ENCODE peak calls at places on chromosomes 7 and 10, in six cellular contexts. J is left ventricle myocardium inferior, Q is esophagus muscularis mucosa, K is gastrocnemius medialis, E is psoas muscle, R is mammary epithelial cell. B is an unnamed sample.

GRCh38 chr7:3028071-3028766 is 15.4 kb downstream of the CARD11 start:
- DNase-seq in J (no peak), Q (no peak), K (peak), E (peak), R (peak), B (peak)

GRCh38 chr10:10914129-10914528 is 103.5 kb upstream of the CELF2 start:
- DNase-seq in J (no peak), Q (no peak), K (peak), E (no peak), R (no peak), B (no peak)

GRCh38 chr10:70121281-70121949 is 11.2 kb downstream of the AIFM2 start:
- DNase-seq in J (no peak), Q (no peak), K (no peak), E (no peak), R (no peak), B (no peak)

GRCh38 chr7:11345621-11346020 is 371.9 kb downstream of the PHF14 start:
- DNase-seq in J (no peak), Q (no peak), K (no peak), E (no peak), R (no peak), B (no peak)

GRCh38 chr10:44959243-44960097 is at the start of gene RASSF4:
- DNase-seq in J (peak), Q (peak), K (peak), E (peak), R (peak), B (peak)

GRCh38 chr10:122163182-122164027 is 107.7 kb upstream of the BTBD16 start:
- DNase-seq in J (no peak), Q (no peak), K (no peak), E (no peak), R (no peak), B (no peak)

GRCh38 chr10:108052981-108053380 is 888.5 kb upstream of the SORCS1 start:
- DNase-seq in J (no peak), Q (no peak), K (no peak), E (no peak), R (peak), B (no peak)

GRCh38 chr10:42921951-42922350 is 139.4 kb downstream of the BMS1 start:
- DNase-seq in J (no peak), Q (no peak), K (no peak), E (no peak), R (no peak), B (no peak)

GRCh38 chr10:2232479-2232878 is 495.2 kb upstream of the ADARB2 start:
- DNase-seq in J (no peak), Q (no peak), K (no peak), E (no peak), R (no peak), B (no peak)

GRCh38 chr7:78198756-78199155 is 400.2 kb downstream of the PHTF2 start:
- DNase-seq in J (no peak), Q (no peak), K (no peak), E (no peak), R (no peak), B (no peak)

GRCh38 chr7:106486331-106486730 is 174.6 kb downstream of the CCDC71L start:
- DNase-seq in J (no peak), Q (no peak), K (no peak), E (no peak), R (peak), B (no peak)

GRCh38 chr10:22427101-22427500 is 81.8 kb downstream of the SPAG6 start:
- DNase-seq in J (no peak), Q (no peak), K (no peak), E (no peak), R (peak), B (no peak)

GRCh38 chr7:112232212-112232978 is 25.9 kb downstream of the ZNF277 start:
- DNase-seq in J (no peak), Q (no peak), K (no peak), E (no peak), R (no peak), B (no peak)
- TF ChIP-seq CTCF in J (no peak), Q (no peak), K (no peak), E (no peak), R (no peak), B (no peak)

GRCh38 chr10:89278034-89278535 is 23.8 kb upstream of the IFIT2 start:
- DNase-seq in J (no peak), Q (no peak), K (peak), E (no peak), R (peak), B (peak)
- H3K27ac ChIP-seq in J (peak), Q (peak), K (peak), E (peak), R (peak), B (peak)

GRCh38 chr7:76512941-76513816 is 2.8 kb downstream of the UPK3B start:
- DNase-seq in J (no peak), Q (no peak), K (peak), E (peak), R (no peak), B (no peak)
- TF ChIP-seq CTCF in J (peak), Q (no peak), K (no peak), E (peak), R (peak), B (peak)

DNA sequence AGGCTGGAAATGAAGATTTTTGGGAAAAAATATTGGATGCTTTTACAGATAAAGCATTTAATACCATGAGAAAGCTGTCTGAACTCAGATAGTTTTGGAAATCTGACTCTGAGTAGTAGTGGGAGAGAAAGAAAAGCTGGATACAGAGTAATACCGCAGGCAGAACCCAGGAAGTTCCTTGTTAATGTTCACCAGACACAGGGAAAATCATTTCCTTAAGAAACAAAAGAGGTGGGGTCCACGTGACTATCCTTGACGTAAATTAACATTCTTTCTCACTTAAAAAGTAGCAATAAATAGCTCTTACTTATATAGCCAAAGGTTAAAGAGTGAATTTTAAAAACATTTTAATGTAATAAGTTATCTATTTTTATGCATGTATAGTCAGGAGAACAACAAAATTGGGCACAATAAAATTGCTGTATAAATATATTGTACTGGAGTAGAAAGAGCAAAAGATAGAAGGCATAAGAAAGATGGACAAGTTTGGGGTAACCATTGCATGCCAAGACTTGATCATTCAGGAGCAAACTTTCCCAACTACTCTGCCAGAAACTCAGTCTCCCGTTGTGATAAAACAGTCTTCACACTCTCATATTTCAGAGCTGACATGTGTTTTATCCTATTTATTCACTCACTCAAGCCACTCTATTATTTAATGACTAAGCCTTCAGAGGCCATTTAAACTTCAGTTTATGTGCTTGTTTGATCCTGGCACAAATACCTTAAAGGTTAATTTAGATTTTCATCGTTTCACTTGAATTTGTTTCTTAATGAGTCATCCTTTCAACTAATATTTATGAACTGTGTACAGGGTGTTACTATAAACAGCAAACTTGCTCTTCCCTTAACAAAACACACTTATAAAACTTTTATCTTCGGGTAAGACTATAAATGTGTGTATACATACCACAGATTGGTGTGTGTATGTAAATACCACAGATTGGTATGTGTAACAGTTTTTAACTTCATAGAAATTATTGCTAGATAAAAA is 143.1 kb downstream of the GNAI1 start:
- DNase-seq in J (no peak), Q (no peak), K (no peak), E (no peak), R (peak), B (no peak)
- H3K27ac ChIP-seq in J (peak), Q (no peak), K (peak), E (peak), R (peak), B (peak)

GRCh38 chr7:139699640-139700504 is 77.9 kb downstream of the HIPK2 start:
- DNase-seq in J (no peak), Q (no peak), K (no peak), E (no peak), R (no peak), B (no peak)
- TF ChIP-seq CTCF in J (no peak), Q (no peak), K (no peak), E (no peak), R (no peak), B (no peak)

B was measured in right atrium auricular region.